ENCODE peak calls at places on chromosomes 7 and 10, in six cellular contexts. N, R, K, Y, P and B are unnamed samples.

GRCh38 chr10:121678631-121679174 is 80.5 kb upstream of the FGFR2 start:
- DNase-seq in N (no peak), R (no peak), K (no peak), Y (no peak), P (no peak), B (no peak)

GRCh38 chr10:35854661-35855060 is 212.6 kb upstream of the FZD8 start:
- DNase-seq in N (no peak), R (peak; percentile 28), K (no peak), Y (no peak), P (no peak), B (no peak)

GRCh38 chr7:140475747-140476333 is 3.5 kb downstream of the MKRN1 start:
- DNase-seq in N (no peak), R (peak; percentile 66), K (peak; percentile 52), Y (peak; percentile 53), P (no peak), B (no peak)

GRCh38 chr10:14466256-14466655 is 135.5 kb upstream of the FRMD4A start:
- DNase-seq in N (no peak), R (peak; percentile 19), K (peak; percentile 52), Y (no peak), P (no peak), B (no peak)

GRCh38 chr7:104176332-104176731 is 31.5 kb downstream of the ORC5 start:
- DNase-seq in N (no peak), R (no peak), K (no peak), Y (no peak), P (no peak), B (no peak)

GRCh38 chr10:88994034-88994433 is 3.4 kb downstream of the FAS start:
- DNase-seq in N (no peak), R (peak; percentile 77), K (peak; percentile 17), Y (peak; percentile 45), P (no peak), B (no peak)

GRCh38 chr7:151990567-151990966 is 34.3 kb downstream of the GALNTL5 start:
- DNase-seq in N (no peak), R (peak; percentile 35), K (no peak), Y (peak; percentile 14), P (no peak), B (no peak)

GRCh38 chr7:1046722-1047679 is 2.7 kb downstream of the GPR146 start:
- DNase-seq in N (no peak), R (no peak), K (no peak), Y (no peak), P (peak; percentile 46), B (no peak)

GRCh38 chr7:158546214-158546613 is 41.4 kb downstream of the PTPRN2 start:
- DNase-seq in N (no peak), R (no peak), K (no peak), Y (no peak), P (no peak), B (no peak)

GRCh38 chr10:93039721-93040120 is 20.9 kb upstream of the CYP26C1 start:
- DNase-seq in N (no peak), R (peak; percentile 70), K (peak; percentile 59), Y (peak; percentile 66), P (no peak), B (peak; percentile 58)

GRCh38 chr10:49654036-49654693 is 25.3 kb upstream of the C10orf53 start:
- DNase-seq in N (no peak), R (no peak), K (no peak), Y (no peak), P (no peak), B (peak; percentile 22)
- H3K27ac ChIP-seq in N (no peak overlapping the region), R (no peak overlapping the region), K (no peak overlapping the region), Y (no peak overlapping the region), P (no peak overlapping the region), B (no peak overlapping the region)

DNA sequence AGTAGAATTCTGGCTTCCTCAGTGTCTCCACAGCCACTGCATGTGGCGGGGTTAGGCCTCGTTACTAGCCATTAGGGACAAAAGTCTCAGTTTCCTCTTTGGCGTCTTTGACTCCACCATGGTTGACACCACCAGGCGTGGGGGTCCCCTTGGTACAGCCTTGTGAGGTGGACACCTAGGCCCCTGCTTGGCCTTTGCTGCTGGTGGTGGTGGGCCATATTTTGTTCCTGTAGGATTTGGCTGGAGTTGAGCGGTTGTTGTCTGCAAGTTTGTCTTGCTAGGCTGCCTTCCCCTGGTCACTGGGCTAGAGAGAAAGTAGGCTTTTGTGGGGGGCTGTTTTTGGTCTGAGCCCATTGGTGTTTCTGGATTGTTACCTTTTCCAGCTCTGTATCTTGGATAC is 272.7 kb downstream of the CAMK1D start:
- DNase-seq in N (no peak), R (no peak), K (no peak), Y (no peak), P (no peak), B (no peak)
- H3K27ac ChIP-seq in N (no peak overlapping the region), R (no peak overlapping the region), K (no peak overlapping the region), Y (no peak overlapping the region), P (no peak overlapping the region), B (no peak overlapping the region)

GRCh38 chr10:79344502-79345195 is 2.6 kb upstream of the PPIF start:
- DNase-seq in N (no peak), R (no peak), K (no peak), Y (no peak), P (no peak), B (no peak)
- H3K27ac ChIP-seq in N (no peak overlapping the region), R (no peak overlapping the region), K (no peak overlapping the region), Y (peak overlapping the region; percentile 5), P (no peak overlapping the region), B (no peak overlapping the region)

GRCh38 chr7:137947031-137947430 is 54.9 kb downstream of the CREB3L2 start:
- DNase-seq in N (no peak), R (no peak), K (no peak), Y (no peak), P (no peak), B (no peak)

GRCh38 chr7:137949416-137950262 is 52.2 kb downstream of the CREB3L2 start:
- DNase-seq in N (no peak), R (no peak), K (no peak), Y (peak; percentile 26), P (no peak), B (no peak)

GRCh38 chr7:137948845-137949330 is 53.0 kb downstream of the CREB3L2 start:
- DNase-seq in N (no peak), R (no peak), K (no peak), Y (no peak), P (no peak), B (no peak)

GRCh38 chr7:137950263-137950621 is 51.6 kb downstream of the CREB3L2 start:
- DNase-seq in N (no peak), R (no peak), K (no peak), Y (no peak), P (no peak), B (no peak)

DNA sequence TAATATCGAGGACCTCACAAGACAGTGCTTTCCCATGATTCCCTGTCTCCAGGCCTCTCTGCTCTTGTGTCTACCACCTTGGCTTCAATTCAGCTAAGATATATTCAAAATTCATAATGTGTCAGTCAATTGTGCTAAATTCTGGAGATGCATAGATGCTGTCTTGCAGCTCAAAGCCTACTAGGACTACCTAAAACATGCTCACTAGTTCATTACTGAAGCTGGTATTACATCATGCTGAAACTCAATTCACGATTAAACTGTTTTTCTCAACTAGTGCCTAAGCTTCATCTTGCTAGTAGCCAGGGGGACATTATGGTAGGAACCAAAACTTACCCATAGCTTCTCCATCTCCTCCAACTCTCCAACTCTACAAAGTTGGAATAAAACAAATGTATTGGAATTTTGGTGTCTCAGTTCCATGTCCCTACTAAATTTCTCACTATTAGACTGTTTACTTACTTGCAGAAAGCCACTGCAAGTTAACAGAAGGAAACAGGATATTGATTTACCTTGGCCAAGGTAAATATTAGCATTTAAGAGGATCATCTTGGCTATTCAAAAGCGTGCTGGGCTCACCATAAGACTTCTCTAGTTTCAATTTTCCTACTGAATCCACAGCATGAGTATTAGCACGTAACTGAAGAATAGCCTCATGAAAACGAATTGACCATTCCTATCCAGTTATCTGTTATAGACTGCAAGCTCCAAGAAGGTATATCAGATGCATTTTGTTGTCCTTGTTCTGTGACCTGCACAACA is 53.6 kb downstream of the CREB3L2 start:
- DNase-seq in N (no peak), R (no peak), K (no peak), Y (no peak), P (no peak), B (no peak)
- H3K27ac ChIP-seq in N (peak overlapping the region; percentile 52), R (no peak overlapping the region), K (no peak overlapping the region), Y (no peak overlapping the region), P (no peak overlapping the region), B (no peak overlapping the region)

DNA sequence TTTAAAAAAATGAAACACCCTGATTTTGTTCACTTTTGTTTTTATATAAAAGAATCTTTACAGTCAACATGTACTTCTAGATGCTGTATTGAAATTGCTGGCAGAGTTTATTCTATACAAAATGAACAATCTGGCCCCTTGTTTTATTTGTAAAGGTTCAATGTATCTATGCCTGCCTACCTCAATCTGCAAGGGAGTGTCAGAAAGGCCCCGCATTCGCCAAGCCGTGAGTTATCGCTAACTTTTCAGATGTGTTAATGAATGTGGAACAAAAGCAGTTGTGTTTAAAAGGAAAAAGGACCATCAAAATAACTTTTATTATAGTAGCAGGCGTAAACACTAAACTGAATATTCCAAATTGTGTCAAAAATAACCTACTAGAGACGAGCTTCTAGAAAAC is 14.6 kb downstream of the LUC7L2 start:
- DNase-seq in N (no peak), R (no peak), K (no peak), Y (no peak), P (no peak), B (no peak)
- H3K27ac ChIP-seq in N (no peak overlapping the region), R (no peak overlapping the region), K (no peak overlapping the region), Y (peak overlapping the region; percentile 16), P (no peak overlapping the region), B (no peak overlapping the region)

DNA sequence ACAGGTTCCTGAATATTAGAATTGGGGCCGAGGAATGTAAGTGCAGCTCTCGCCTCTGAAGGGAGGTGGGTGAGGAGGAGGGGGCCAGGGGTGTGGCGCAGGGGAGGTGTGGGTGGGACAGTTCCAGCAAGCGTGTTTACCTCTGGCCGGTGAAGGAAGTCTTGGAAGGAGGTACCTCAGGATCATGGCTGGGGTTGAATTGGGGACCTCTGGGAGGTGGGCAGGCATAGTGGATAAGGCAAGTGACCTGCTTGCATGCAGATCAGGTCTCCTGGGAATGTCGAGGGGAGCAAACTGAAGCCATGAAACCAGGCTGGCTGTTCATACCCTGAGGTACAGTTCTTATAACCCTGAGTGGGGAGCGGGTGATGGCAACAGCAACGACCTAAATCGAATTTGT is 2.0 kb downstream of the ZNF775 start:
- DNase-seq in N (no peak), R (no peak), K (no peak), Y (no peak), P (no peak), B (no peak)
- H3K27ac ChIP-seq in N (peak overlapping the region; percentile 54), R (no peak overlapping the region), K (no peak overlapping the region), Y (no peak overlapping the region), P (no peak overlapping the region), B (no peak overlapping the region)

DNA sequence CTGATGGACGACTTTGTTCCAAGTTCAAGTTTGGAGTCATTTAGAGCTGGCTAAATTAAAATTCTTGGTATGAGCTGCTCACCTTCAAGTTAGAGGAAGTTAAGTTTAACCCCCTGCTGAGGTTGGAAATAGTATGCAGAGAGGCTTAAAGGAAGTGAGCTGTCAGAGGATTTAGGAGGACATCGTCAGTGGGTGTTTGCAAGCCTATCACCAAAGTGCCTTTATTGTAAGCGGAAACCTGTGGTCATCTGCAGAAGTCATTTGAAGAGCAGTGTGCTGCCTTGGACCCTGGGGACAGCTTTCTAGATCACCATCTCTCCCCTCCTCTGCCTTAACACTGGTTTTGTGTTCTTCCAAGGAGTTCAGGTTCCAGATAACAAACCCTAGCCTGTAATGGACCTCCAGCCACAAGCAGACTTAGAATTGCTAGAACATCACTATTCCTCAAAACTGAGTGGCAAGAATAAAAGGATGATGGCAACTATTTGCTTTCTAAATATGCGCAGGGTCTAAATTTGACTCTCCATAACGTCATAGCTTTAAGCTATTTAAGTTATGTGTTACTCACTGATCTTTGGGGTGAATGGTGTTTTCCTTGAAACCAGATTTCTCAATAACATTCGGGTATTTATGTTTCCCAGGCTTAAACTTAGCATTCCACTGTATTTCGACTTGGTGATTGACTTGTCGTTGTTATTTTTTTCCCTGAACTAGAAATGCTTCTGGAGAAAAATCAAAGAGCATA is 93.4 kb downstream of the SLC39A12 start:
- DNase-seq in N (no peak), R (peak; percentile 43), K (peak; percentile 93), Y (peak; percentile 11), P (no peak), B (no peak)
- H3K27ac ChIP-seq in N (no peak overlapping the region), R (no peak overlapping the region), K (peak overlapping the region; percentile 33), Y (no peak overlapping the region), P (no peak overlapping the region), B (no peak overlapping the region)